ENCODE peak calls at places on chromosomes 5 and 9, in five cellular contexts. V is PC-9, B is T-helper 22 cell, W is SJSA1, C is NCI-H460. N is an unnamed sample.
A peak's percentile ranks its signal among the peaks of the same experiment; 100 is the strongest.

GRCh38 chr9:129486496-129487306 is 134.2 kb downstream of the C9orf50 start:
- DNase-seq in V (peak; percentile 61), B (no peak), W (no peak), C (peak; percentile 82), N (peak; percentile 86)

GRCh38 chr9:109863961-109864360 is 84.0 kb downstream of the PALM2AKAP2 start:
- DNase-seq in V (no peak), B (no peak), W (no peak), C (no peak), N (no peak)

GRCh38 chr5:36666986-36667385 is 60.6 kb downstream of the SLC1A3 start:
- DNase-seq in V (peak; percentile 71), B (no peak), W (no peak), C (no peak), N (no peak)

GRCh38 chr5:169551146-169551545 is 32.4 kb upstream of the SPDL1 start:
- DNase-seq in V (no peak), B (no peak), W (no peak), C (no peak), N (no peak)

GRCh38 chr9:106350777-106351176 is 512.2 kb upstream of the ZNF462 start:
- DNase-seq in V (no peak), B (no peak), W (no peak), C (no peak), N (no peak)

GRCh38 chr5:78602400-78602799 is 46.2 kb downstream of the LHFPL2 start:
- DNase-seq in V (peak; percentile 47), B (no peak), W (no peak), C (no peak), N (no peak)

GRCh38 chr9:21542780-21543179 is 60.7 kb upstream of the IFNE start:
- DNase-seq in V (no peak), B (no peak), W (no peak), C (no peak), N (no peak)

GRCh38 chr5:148950892-148951291 is 112.0 kb downstream of the SH3TC2 start:
- DNase-seq in V (no peak), B (no peak), W (no peak), C (no peak), N (no peak)

GRCh38 chr5:55383254-55383653 is 75.5 kb downstream of the MTREX start:
- DNase-seq in V (no peak), B (no peak), W (no peak), C (no peak), N (no peak)